ENCODE peak calls at places on chromosomes 16 and 17, in seven cellular contexts. C, T, X, O, V, H and K are unnamed samples.

GRCh38 chr17:82892869-82893565 is 53.2 kb upstream of the ZNF750 start:
- DNase-seq in C (no peak), T (no peak), X (peak), O (no peak), V (peak), H (no peak), K (peak)

GRCh38 chr17:61352771-61353170 is 46.9 kb upstream of the TBX2 start:
- DNase-seq in C (no peak), T (no peak), X (no peak), O (no peak), V (no peak), H (no peak), K (no peak)

GRCh38 chr16:50234771-50235556 is 31.4 kb upstream of the ADCY7 start:
- DNase-seq in C (no peak), T (no peak), X (no peak), O (no peak), V (no peak), H (no peak), K (no peak)

GRCh38 chr17:47959825-47960655 is 2.4 kb upstream of the PRR15L start:
- DNase-seq in C (no peak), T (no peak), X (no peak), O (no peak), V (peak), H (no peak), K (no peak)

GRCh38 chr17:48439875-48440505 is 10.0 kb upstream of the SKAP1 start:
- DNase-seq in C (no peak), T (no peak), X (peak), O (no peak), V (peak), H (no peak), K (peak)

GRCh38 chr17:34757611-34758010 is 178.2 kb downstream of the TMEM132E start:
- DNase-seq in C (no peak), T (no peak), X (no peak), O (no peak), V (no peak), H (no peak), K (no peak)

GRCh38 chr17:15119928-15120327 is 145.2 kb downstream of the PMP22 start:
- DNase-seq in C (no peak), T (no peak), X (no peak), O (no peak), V (no peak), H (no peak), K (no peak)

GRCh38 chr17:76248013-76248782 is 7.9 kb upstream of the RNF157 start:
- DNase-seq in C (no peak), T (no peak), X (no peak), O (no peak), V (peak), H (no peak), K (no peak)

GRCh38 chr17:17809527-17810373 is 27.0 kb downstream of the SREBF1 start:
- DNase-seq in C (no peak), T (no peak), X (no peak), O (no peak), V (peak), H (peak), K (no peak)

GRCh38 chr17:9226130-9226793 is 205.0 kb downstream of the NTN1 start:
- DNase-seq in C (no peak), T (no peak), X (no peak), O (no peak), V (no peak), H (no peak), K (no peak)

GRCh38 chr17:30519707-30520106 is 42.5 kb downstream of the GOSR1 start:
- DNase-seq in C (peak), T (no peak), X (no peak), O (no peak), V (no peak), H (no peak), K (no peak)